ENCODE peak calls at places on chromosome 14, in eight cellular contexts. One of them, this sample, is unnamed.

GRCh38 chr14:91383439-91383838 is 34.2 kb downstream of the CCDC88C start:
- DNase-seq in OCI-LY7: no peak
- DNase-seq in GM23338: peak
- DNase-seq in esophagus squamous epithelium: no peak
- DNase-seq in cardiac muscle cell: no peak
- DNase-seq in fibroblast of lung: no peak
- DNase-seq in neural progenitor cell: peak
- DNase-seq in heart left ventricle: no peak
- DNase-seq in this sample: no peak

GRCh38 chr14:88039197-88039596 is 34.3 kb downstream of the GPR65 start:
- DNase-seq in OCI-LY7: no peak
- DNase-seq in GM23338: no peak
- DNase-seq in esophagus squamous epithelium: no peak
- DNase-seq in cardiac muscle cell: no peak
- DNase-seq in fibroblast of lung: no peak
- DNase-seq in neural progenitor cell: no peak
- DNase-seq in heart left ventricle: no peak
- DNase-seq in this sample: no peak

GRCh38 chr14:73443758-73444157 is 14.6 kb downstream of the NUMB start:
- DNase-seq in OCI-LY7: no peak
- DNase-seq in GM23338: no peak
- DNase-seq in esophagus squamous epithelium: no peak
- DNase-seq in cardiac muscle cell: no peak
- DNase-seq in fibroblast of lung: no peak
- DNase-seq in neural progenitor cell: no peak
- DNase-seq in heart left ventricle: no peak
- DNase-seq in this sample: no peak

GRCh38 chr14:20626274-20626673 is 15.2 kb downstream of the OR6S1 start:
- DNase-seq in OCI-LY7: no peak
- DNase-seq in GM23338: no peak
- DNase-seq in esophagus squamous epithelium: no peak
- DNase-seq in cardiac muscle cell: no peak
- DNase-seq in fibroblast of lung: no peak
- DNase-seq in neural progenitor cell: peak
- DNase-seq in heart left ventricle: no peak
- DNase-seq in this sample: no peak

GRCh38 chr14:20714593-20715250 is 26.2 kb downstream of the ANG start:
- DNase-seq in OCI-LY7: no peak
- DNase-seq in GM23338: no peak
- DNase-seq in esophagus squamous epithelium: no peak
- DNase-seq in cardiac muscle cell: peak
- DNase-seq in fibroblast of lung: no peak
- DNase-seq in neural progenitor cell: no peak
- DNase-seq in heart left ventricle: peak
- DNase-seq in this sample: peak

GRCh38 chr14:93688239-93688666 is 100.0 kb downstream of the PRIMA1 start:
- DNase-seq in OCI-LY7: no peak
- DNase-seq in GM23338: peak
- DNase-seq in esophagus squamous epithelium: no peak
- DNase-seq in cardiac muscle cell: no peak
- DNase-seq in fibroblast of lung: no peak
- DNase-seq in neural progenitor cell: peak
- DNase-seq in heart left ventricle: no peak
- DNase-seq in this sample: no peak

GRCh38 chr14:96565811-96566210 is 63.6 kb downstream of the PAPOLA start:
- DNase-seq in OCI-LY7: no peak
- DNase-seq in GM23338: no peak
- DNase-seq in esophagus squamous epithelium: no peak
- DNase-seq in cardiac muscle cell: no peak
- DNase-seq in fibroblast of lung: no peak
- DNase-seq in neural progenitor cell: no peak
- DNase-seq in heart left ventricle: no peak
- DNase-seq in this sample: no peak

GRCh38 chr14:104438166-104438887 is 141.2 kb upstream of the C14orf180 start:
- DNase-seq in OCI-LY7: no peak
- DNase-seq in GM23338: no peak
- DNase-seq in esophagus squamous epithelium: no peak
- DNase-seq in cardiac muscle cell: no peak
- DNase-seq in fibroblast of lung: no peak
- DNase-seq in neural progenitor cell: no peak
- DNase-seq in heart left ventricle: no peak
- DNase-seq in this sample: peak

GRCh38 chr14:24392327-24393098 is 6.3 kb upstream of the NYNRIN start:
- DNase-seq in OCI-LY7: no peak
- DNase-seq in GM23338: peak
- DNase-seq in esophagus squamous epithelium: no peak
- DNase-seq in cardiac muscle cell: peak
- DNase-seq in fibroblast of lung: peak
- DNase-seq in neural progenitor cell: no peak
- DNase-seq in heart left ventricle: no peak
- DNase-seq in this sample: no peak

GRCh38 chr14:104563191-104563741 is 16.3 kb upstream of the C14orf180 start:
- DNase-seq in OCI-LY7: no peak
- DNase-seq in GM23338: no peak
- DNase-seq in esophagus squamous epithelium: no peak
- DNase-seq in cardiac muscle cell: no peak
- DNase-seq in fibroblast of lung: no peak
- DNase-seq in neural progenitor cell: no peak
- DNase-seq in heart left ventricle: no peak
- DNase-seq in this sample: no peak

GRCh38 chr14:60756847-60757246 is 22.3 kb downstream of the MNAT1 start:
- DNase-seq in OCI-LY7: no peak
- DNase-seq in GM23338: no peak
- DNase-seq in esophagus squamous epithelium: no peak
- DNase-seq in cardiac muscle cell: peak
- DNase-seq in fibroblast of lung: no peak
- DNase-seq in neural progenitor cell: no peak
- DNase-seq in heart left ventricle: no peak
- DNase-seq in this sample: no peak

GRCh38 chr14:68124885-68125731 is 305.5 kb downstream of the RAD51B start:
- DNase-seq in OCI-LY7: no peak
- DNase-seq in GM23338: no peak
- DNase-seq in esophagus squamous epithelium: no peak
- DNase-seq in cardiac muscle cell: peak
- DNase-seq in fibroblast of lung: peak
- DNase-seq in neural progenitor cell: no peak
- DNase-seq in heart left ventricle: no peak
- DNase-seq in this sample: no peak

GRCh38 chr14:42994001-42994736 is 1387.5 kb downstream of the LRFN5 start:
- DNase-seq in OCI-LY7: no peak
- DNase-seq in GM23338: no peak
- DNase-seq in esophagus squamous epithelium: no peak
- DNase-seq in cardiac muscle cell: peak
- DNase-seq in fibroblast of lung: peak
- DNase-seq in neural progenitor cell: no peak
- DNase-seq in heart left ventricle: no peak
- DNase-seq in this sample: no peak

GRCh38 chr14:104552738-104553125 is 26.8 kb upstream of the C14orf180 start:
- DNase-seq in OCI-LY7: no peak
- DNase-seq in GM23338: no peak
- DNase-seq in esophagus squamous epithelium: no peak
- DNase-seq in cardiac muscle cell: no peak
- DNase-seq in fibroblast of lung: no peak
- DNase-seq in neural progenitor cell: no peak
- DNase-seq in heart left ventricle: no peak
- DNase-seq in this sample: peak

GRCh38 chr14:104894331-104895206 is 29.5 kb downstream of the CEP170B start:
- DNase-seq in OCI-LY7: no peak
- DNase-seq in GM23338: no peak
- DNase-seq in esophagus squamous epithelium: no peak
- DNase-seq in cardiac muscle cell: no peak
- DNase-seq in fibroblast of lung: no peak
- DNase-seq in neural progenitor cell: no peak
- DNase-seq in heart left ventricle: peak
- DNase-seq in this sample: peak

GRCh38 chr14:66383271-66383670 is 102.9 kb upstream of the CCDC196 start:
- DNase-seq in OCI-LY7: no peak
- DNase-seq in GM23338: no peak
- DNase-seq in esophagus squamous epithelium: no peak
- DNase-seq in cardiac muscle cell: no peak
- DNase-seq in fibroblast of lung: no peak
- DNase-seq in neural progenitor cell: no peak
- DNase-seq in heart left ventricle: no peak
- DNase-seq in this sample: no peak

GRCh38 chr14:52025310-52025709 is 36.0 kb downstream of the RTRAF start:
- DNase-seq in OCI-LY7: no peak
- DNase-seq in GM23338: no peak
- DNase-seq in esophagus squamous epithelium: no peak
- DNase-seq in cardiac muscle cell: peak
- DNase-seq in fibroblast of lung: peak
- DNase-seq in neural progenitor cell: no peak
- DNase-seq in heart left ventricle: no peak
- DNase-seq in this sample: no peak

GRCh38 chr14:32472512-32473472 is 143.7 kb downstream of the AKAP6 start:
- DNase-seq in OCI-LY7: no peak
- DNase-seq in GM23338: peak
- DNase-seq in esophagus squamous epithelium: no peak
- DNase-seq in cardiac muscle cell: peak
- DNase-seq in fibroblast of lung: peak
- DNase-seq in neural progenitor cell: peak
- DNase-seq in heart left ventricle: peak
- DNase-seq in this sample: no peak

GRCh38 chr14:95431199-95432145 is 85.0 kb downstream of the SYNE3 start:
- DNase-seq in OCI-LY7: peak
- DNase-seq in GM23338: peak
- DNase-seq in esophagus squamous epithelium: no peak
- DNase-seq in cardiac muscle cell: peak
- DNase-seq in fibroblast of lung: peak
- DNase-seq in neural progenitor cell: peak
- DNase-seq in heart left ventricle: no peak
- DNase-seq in this sample: no peak

DNA sequence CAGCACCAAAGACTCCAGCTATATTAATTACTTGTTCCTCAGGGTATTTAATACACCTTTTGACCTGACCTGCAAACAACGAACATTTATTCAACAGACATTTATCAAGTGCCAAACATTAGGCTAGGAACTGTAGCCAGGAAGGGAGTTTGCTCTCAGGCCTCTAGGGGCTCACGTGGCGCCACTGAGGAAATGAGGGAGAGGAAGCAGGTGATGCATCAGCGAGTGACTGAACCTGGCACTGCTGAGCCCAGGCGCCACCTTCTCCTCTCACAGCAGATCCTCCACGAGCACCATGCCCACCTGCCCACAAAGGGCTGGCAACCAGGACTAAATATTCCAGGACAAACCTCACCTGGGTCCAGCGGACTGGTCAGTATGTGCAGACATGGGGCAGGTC is 50.2 kb downstream of the SETD3 start:
- DNase-seq in OCI-LY7: peak
- DNase-seq in GM23338: peak
- DNase-seq in esophagus squamous epithelium: no peak
- DNase-seq in cardiac muscle cell: no peak
- DNase-seq in fibroblast of lung: no peak
- DNase-seq in neural progenitor cell: peak
- DNase-seq in heart left ventricle: peak
- DNase-seq in this sample: no peak
- TF ChIP-seq CTCF in OCI-LY7: peak
- TF ChIP-seq CTCF in GM23338: peak
- TF ChIP-seq CTCF in esophagus squamous epithelium: no peak
- TF ChIP-seq CTCF in cardiac muscle cell: peak
- TF ChIP-seq CTCF in fibroblast of lung: peak
- TF ChIP-seq CTCF in neural progenitor cell: peak
- TF ChIP-seq CTCF in heart left ventricle: peak
- TF ChIP-seq CTCF in this sample: no peak

DNA sequence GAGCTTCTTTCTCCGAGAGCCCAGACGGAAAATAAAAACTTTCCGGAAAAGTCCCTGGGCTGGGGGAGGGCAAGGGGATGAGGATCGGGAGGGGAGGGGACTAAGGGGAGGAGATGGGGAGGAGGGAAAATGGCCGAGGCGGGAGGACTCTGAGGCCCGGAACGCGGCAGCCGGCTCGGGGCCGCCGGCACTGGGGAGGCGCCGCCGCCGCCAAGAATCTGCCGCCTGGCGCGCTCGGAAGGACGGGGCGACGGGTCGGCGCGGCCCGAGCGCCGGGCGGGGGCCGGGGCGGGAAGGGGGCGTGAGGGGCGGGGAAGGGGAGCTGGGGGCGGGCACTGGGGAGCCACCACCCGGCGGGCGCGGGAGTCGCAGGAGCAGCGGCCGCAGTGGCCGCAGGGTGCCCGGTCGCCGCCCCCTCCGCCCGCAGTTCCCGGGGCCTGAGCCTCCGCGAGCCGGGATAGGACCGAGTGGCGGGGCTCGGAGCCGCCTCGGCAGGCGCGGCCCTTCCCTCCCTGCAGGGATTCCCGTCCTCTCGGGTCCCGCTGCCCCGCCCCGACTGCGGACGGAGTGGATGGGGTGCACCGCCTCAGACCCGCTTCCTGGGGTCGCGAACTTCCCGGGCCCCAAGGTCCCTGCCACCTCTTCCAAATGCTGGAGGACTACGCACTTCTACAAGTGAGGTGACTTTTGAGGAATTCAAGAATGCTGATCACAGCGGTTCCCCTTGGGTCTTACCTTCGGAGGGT is at the start of gene PRKD1:
- DNase-seq in OCI-LY7: no peak
- DNase-seq in GM23338: peak
- DNase-seq in esophagus squamous epithelium: no peak
- DNase-seq in cardiac muscle cell: peak
- DNase-seq in fibroblast of lung: peak
- DNase-seq in neural progenitor cell: peak
- DNase-seq in heart left ventricle: peak
- DNase-seq in this sample: peak
- H3K27ac ChIP-seq in OCI-LY7: no peak
- H3K27ac ChIP-seq in GM23338: no peak
- H3K27ac ChIP-seq in esophagus squamous epithelium: peak
- H3K27ac ChIP-seq in cardiac muscle cell: peak
- H3K27ac ChIP-seq in fibroblast of lung: peak
- H3K27ac ChIP-seq in neural progenitor cell: no peak
- H3K27ac ChIP-seq in heart left ventricle: peak
- H3K27ac ChIP-seq in this sample: peak

DNA sequence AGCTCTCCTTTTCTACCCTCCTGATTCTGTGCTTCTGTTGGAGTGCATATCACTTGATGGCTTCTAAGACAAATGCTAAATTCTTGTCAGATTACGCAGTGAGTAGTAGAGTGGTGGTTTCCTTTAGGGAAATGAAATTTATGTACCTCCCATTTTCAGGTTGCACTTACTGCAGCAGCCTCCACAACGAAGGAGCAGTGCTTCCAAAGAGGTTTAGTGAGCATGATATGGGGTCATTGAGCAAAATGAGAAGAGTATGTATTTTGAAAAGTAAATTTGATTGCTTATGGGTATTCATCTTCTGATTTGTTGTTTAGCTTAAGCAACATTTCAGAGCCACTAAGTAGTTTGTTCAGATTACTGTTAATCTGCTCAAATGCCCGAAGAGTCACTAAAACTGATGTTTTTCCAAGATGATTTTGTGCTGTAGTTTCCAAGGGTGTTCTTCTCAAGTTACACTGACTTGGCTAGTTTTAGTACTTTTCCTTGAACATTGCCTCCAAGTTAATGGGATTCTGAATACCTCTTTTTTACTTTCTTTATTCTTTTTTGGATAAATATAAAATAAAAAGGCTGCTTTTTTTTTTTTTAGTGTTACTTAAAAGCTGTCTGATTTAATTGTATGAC is 493.7 kb downstream of the PCNX1 start:
- DNase-seq in OCI-LY7: no peak
- DNase-seq in GM23338: no peak
- DNase-seq in esophagus squamous epithelium: no peak
- DNase-seq in cardiac muscle cell: peak
- DNase-seq in fibroblast of lung: peak
- DNase-seq in neural progenitor cell: no peak
- DNase-seq in heart left ventricle: no peak
- DNase-seq in this sample: no peak
- H3K4me3 ChIP-seq in OCI-LY7: no peak
- H3K4me3 ChIP-seq in GM23338: no peak
- H3K4me3 ChIP-seq in esophagus squamous epithelium: no peak
- H3K4me3 ChIP-seq in cardiac muscle cell: no peak
- H3K4me3 ChIP-seq in fibroblast of lung: no peak
- H3K4me3 ChIP-seq in neural progenitor cell: no peak
- H3K4me3 ChIP-seq in heart left ventricle: no peak
- H3K4me3 ChIP-seq in this sample: no peak

GRCh38 chr14:100104523-100105300 is 39.5 kb downstream of the EVL start:
- DNase-seq in OCI-LY7: no peak
- DNase-seq in GM23338: peak
- DNase-seq in esophagus squamous epithelium: no peak
- DNase-seq in cardiac muscle cell: peak
- DNase-seq in fibroblast of lung: peak
- DNase-seq in neural progenitor cell: no peak
- DNase-seq in heart left ventricle: no peak
- DNase-seq in this sample: no peak
- TF ChIP-seq CTCF in OCI-LY7: peak
- TF ChIP-seq CTCF in GM23338: peak
- TF ChIP-seq CTCF in esophagus squamous epithelium: no peak
- TF ChIP-seq CTCF in cardiac muscle cell: no peak
- TF ChIP-seq CTCF in fibroblast of lung: no peak
- TF ChIP-seq CTCF in neural progenitor cell: peak
- TF ChIP-seq CTCF in heart left ventricle: no peak
- TF ChIP-seq CTCF in this sample: no peak